ENCODE peak calls at places on chromosomes 1 and 21, in four cellular contexts. D, W, T and H are unnamed samples.

GRCh38 chr1:93490357-93490756 is 42.4 kb downstream of the FNBP1L start:
- DNase-seq in D (no peak), W (no peak), T (no peak), H (no peak)

GRCh38 chr1:168688679-168689657 is 40.0 kb downstream of the DPT start:
- DNase-seq in D (no peak), W (no peak), T (peak; percentile 83), H (no peak)

GRCh38 chr1:221031890-221032222 is 152.6 kb downstream of the HLX start:
- DNase-seq in D (no peak), W (no peak), T (no peak), H (no peak)

GRCh38 chr1:109184657-109185056 is 29.1 kb upstream of the SARS1 start:
- DNase-seq in D (no peak), W (no peak), T (no peak), H (no peak)

GRCh38 chr1:3553940-3554223 is 57.4 kb downstream of the MEGF6 start:
- DNase-seq in D (no peak), W (no peak), T (no peak), H (no peak)

GRCh38 chr1:219432966-219433365 is 179.9 kb downstream of the ZC3H11B start:
- DNase-seq in D (no peak), W (no peak), T (no peak), H (no peak)

GRCh38 chr1:165949335-165950130 is 122.1 kb downstream of the UCK2 start:
- DNase-seq in D (peak; percentile 49), W (peak; percentile 71), T (no peak), H (no peak)

GRCh38 chr1:194297999-194298598 is 1111.7 kb upstream of the B3GALT2 start:
- DNase-seq in D (no peak), W (no peak), T (no peak), H (no peak)

GRCh38 chr1:10626011-10626731 is 151.4 kb downstream of the PEX14 start:
- DNase-seq in D (no peak), W (no peak), T (no peak), H (no peak)

GRCh38 chr1:4626560-4627319 is 27.7 kb upstream of the AJAP1 start:
- DNase-seq in D (no peak), W (no peak), T (no peak), H (no peak)

GRCh38 chr1:106456832-106457231 is 599.6 kb upstream of the PRMT6 start:
- DNase-seq in D (no peak), W (no peak), T (no peak), H (no peak)

GRCh38 chr1:182305861-182306260 is 85.7 kb downstream of the GLUL start:
- DNase-seq in D (no peak), W (no peak), T (no peak), H (no peak)

GRCh38 chr21:32578107-32578691 is 7.1 kb downstream of the TCP10L start:
- DNase-seq in D (peak; percentile 53), W (peak; percentile 72), T (no peak), H (peak; percentile 32)

GRCh38 chr1:57620589-57620988 is 196.7 kb upstream of the DAB1 start:
- DNase-seq in D (no peak), W (no peak), T (no peak), H (no peak)

GRCh38 chr1:2443285-2444137 is 31.1 kb upstream of the PEX10 start:
- DNase-seq in D (no peak), W (peak; percentile 69), T (no peak), H (no peak)

GRCh38 chr1:246838118-246838456 is 93.7 kb downstream of the AHCTF1 start:
- DNase-seq in D (no peak), W (no peak), T (no peak), H (no peak)

GRCh38 chr21:37380349-37381323 is 14.1 kb downstream of the DYRK1A start:
- DNase-seq in D (no peak), W (peak; percentile 34), T (no peak), H (no peak)

GRCh38 chr21:46065993-46066842 is 31.7 kb upstream of the COL6A2 start:
- DNase-seq in D (no peak), W (no peak), T (no peak), H (no peak)

GRCh38 chr21:31413698-31414097 is 69.6 kb upstream of the TIAM1 start:
- DNase-seq in D (no peak), W (no peak), T (no peak), H (no peak)

GRCh38 chr1:114745351-114745750 is 12.4 kb downstream of the CSDE1 start:
- DNase-seq in D (no peak), W (no peak), T (no peak), H (no peak)

GRCh38 chr1:37575692-37576091 is 19.0 kb downstream of the DNALI1 start:
- DNase-seq in D (no peak), W (no peak), T (no peak), H (no peak)

GRCh38 chr1:172002725-172003345 is 161.5 kb downstream of the DNM3 start:
- DNase-seq in D (peak; percentile 30), W (no peak), T (peak; percentile 37), H (peak; percentile 69)

GRCh38 chr1:62180649-62181048 is 14.0 kb upstream of the L1TD1 start:
- DNase-seq in D (no peak), W (no peak), T (no peak), H (no peak)

GRCh38 chr1:203325418-203326091 is 20.2 kb downstream of the BTG2 start:
- DNase-seq in D (no peak), W (no peak), T (no peak), H (no peak)

GRCh38 chr1:204716687-204717086 is 31.1 kb upstream of the LRRN2 start:
- DNase-seq in D (no peak), W (no peak), T (peak; percentile 20), H (no peak)

GRCh38 chr21:29441651-29442050 is 142.9 kb downstream of the BACH1 start:
- DNase-seq in D (no peak), W (no peak), T (no peak), H (no peak)

GRCh38 chr1:9371391-9371935 is 78.8 kb downstream of the SPSB1 start:
- DNase-seq in D (no peak), W (no peak), T (peak; percentile 11), H (no peak)

GRCh38 chr1:103125219-103125618 is 16.9 kb upstream of the COL11A1 start:
- DNase-seq in D (no peak), W (no peak), T (no peak), H (no peak)

GRCh38 chr1:14626869-14627607 is 28.6 kb downstream of the KAZN start:
- DNase-seq in D (peak; percentile 38), W (no peak), T (no peak), H (no peak)

GRCh38 chr1:202159534-202160371 is 649 bp downstream of the PTPN7 start:
- DNase-seq in D (peak; percentile 77), W (no peak), T (no peak), H (no peak)
- TF ChIP-seq NR3C1 in D (peak; percentile 50), W (no peak), T (no peak), H (no peak)

DNA sequence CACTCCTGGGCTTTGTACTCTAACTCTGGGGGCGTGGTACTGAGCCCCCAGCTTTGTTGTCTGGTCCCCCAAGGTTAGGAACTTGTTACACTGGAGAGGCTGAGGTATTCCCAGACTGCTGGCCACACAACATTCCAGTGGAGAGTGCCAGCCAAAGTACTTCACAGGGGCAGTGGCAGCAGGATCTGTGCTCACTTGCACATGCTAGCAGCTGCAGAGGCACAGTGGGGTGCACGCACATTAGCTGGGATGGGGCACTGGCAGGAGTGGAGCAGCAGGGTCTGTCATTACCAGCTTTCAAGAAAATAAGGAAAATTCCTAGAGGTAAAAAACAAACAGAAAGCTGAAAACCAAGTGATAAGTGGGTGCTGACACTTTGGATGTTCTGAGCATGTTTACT is 31.0 kb downstream of the ZNF691 start:
- DNase-seq in D (no peak), W (peak; percentile 39), T (no peak), H (no peak)
- TF ChIP-seq MAX in D (no peak), W (no peak), T (no peak), H (no peak)

DNA sequence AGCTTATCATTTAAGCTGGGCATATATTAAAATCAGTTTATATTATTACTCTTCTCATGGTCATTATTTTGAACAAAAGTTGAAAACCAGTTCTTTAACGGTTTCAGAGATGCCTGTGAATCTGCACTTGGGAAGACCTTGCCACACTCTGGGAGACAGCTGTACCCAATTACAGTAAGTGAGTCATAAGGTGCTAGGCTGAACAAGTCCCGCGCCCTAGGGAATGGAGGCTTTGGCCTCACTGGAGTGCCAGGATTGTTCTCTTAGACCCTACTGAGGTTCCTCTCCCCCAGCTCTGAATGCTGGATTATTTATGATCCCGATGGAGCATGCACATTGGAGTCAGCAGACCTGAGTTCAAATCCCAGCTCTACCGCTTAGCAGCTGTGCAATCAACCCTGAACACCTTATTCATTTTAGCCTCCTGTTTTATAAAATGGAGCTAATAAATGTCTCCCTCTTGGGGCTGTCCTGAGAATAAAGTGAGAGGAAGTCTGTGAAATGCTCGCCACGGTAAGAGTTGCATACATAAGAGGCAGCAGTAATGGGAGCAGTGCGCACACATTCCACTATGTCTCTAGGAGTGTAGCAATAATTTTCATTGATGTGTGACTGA is 266.2 kb downstream of the FOXD2 start:
- DNase-seq in D (no peak), W (no peak), T (no peak), H (peak; percentile 15)
- TF ChIP-seq USF2 in D (no peak), W (no peak), T (no peak), H (no peak)

GRCh38 chr1:96487961-96488360 is 233.6 kb upstream of the PTBP2 start:
- DNase-seq in D (no peak), W (no peak), T (no peak), H (no peak)

GRCh38 chr1:96488777-96489176 is 232.8 kb upstream of the PTBP2 start:
- DNase-seq in D (no peak), W (no peak), T (no peak), H (no peak)

GRCh38 chr1:96482615-96483014 is 239.0 kb upstream of the PTBP2 start:
- DNase-seq in D (no peak), W (no peak), T (no peak), H (no peak)

GRCh38 chr1:96492236-96492635 is 229.3 kb upstream of the PTBP2 start:
- DNase-seq in D (no peak), W (no peak), T (no peak), H (no peak)

DNA sequence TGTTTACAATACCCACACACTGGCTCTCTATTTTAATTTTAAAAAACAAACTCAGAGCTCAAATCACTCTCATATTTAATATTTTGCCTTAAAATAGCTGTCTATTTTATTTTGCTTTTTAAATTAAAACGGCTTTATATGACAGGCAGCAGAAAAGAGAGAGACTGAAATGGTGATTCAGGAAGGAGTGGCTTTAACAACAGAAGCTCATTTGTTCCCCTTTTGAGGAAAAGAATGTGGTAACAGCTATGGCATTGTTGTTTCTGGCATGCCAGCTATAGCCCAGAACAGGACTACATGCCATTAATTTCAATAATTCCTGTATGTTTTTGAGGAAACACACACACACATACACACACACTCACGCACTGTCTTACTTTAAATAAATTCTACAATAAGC is 234.2 kb upstream of the PTBP2 start:
- DNase-seq in D (no peak), W (no peak), T (no peak), H (no peak)
- TF ChIP-seq NR3C1 in D (no peak), W (no peak), T (no peak), H (no peak)

GRCh38 chr1:11692899-11693590 is 1.5 kb downstream of the DRAXIN start:
- DNase-seq in D (peak; percentile 63), W (no peak), T (no peak), H (peak; percentile 28)
- TF ChIP-seq MAX in D (peak; percentile 12), W (no peak), T (no peak), H (no peak)